ENCODE peak calls at places on chromosomes 1 and 21, in four cellular contexts. S is PC-3, T is IMR-90, O is A549. Z is an unnamed sample.
A peak's percentile ranks its signal among the peaks of the same experiment; 100 is the strongest.

GRCh38 chr1:202628646-202629215 is 81.5 kb downstream of the SYT2 start:
- DNase-seq in O (no peak), T (no peak), S (no peak), Z (no peak)

GRCh38 chr21:44377201-44377921 is 23.9 kb downstream of the TRPM2 start:
- DNase-seq in S (no peak), T (no peak), O (no peak), Z (no peak)

GRCh38 chr1:50295553-50295952 is 127.7 kb downstream of the DMRTA2 start:
- DNase-seq in O (no peak), S (no peak), T (no peak), Z (no peak)

GRCh38 chr1:183374825-183375224 is 43.4 kb downstream of the NMNAT2 start:
- DNase-seq in O (no peak), S (peak; percentile 48), T (no peak), Z (peak; percentile 45)

GRCh38 chr1:51957618-51958017 is 32.9 kb downstream of the RAB3B start:
- DNase-seq in S (no peak), O (no peak), T (no peak), Z (no peak)

GRCh38 chr1:206047271-206047670 is 5.7 kb upstream of the RHEX start:
- DNase-seq in S (no peak), T (no peak), O (no peak), Z (no peak)

GRCh38 chr1:63829349-63830327 is 55.8 kb downstream of the ROR1 start:
- DNase-seq in T (no peak), O (no peak), S (no peak), Z (no peak)

GRCh38 chr1:239879321-239880170 is 212.1 kb upstream of the FMN2 start:
- DNase-seq in O (no peak), T (no peak), S (peak; percentile 90), Z (no peak)

GRCh38 chr1:210905944-210906453 is 227.9 kb downstream of the KCNH1 start:
- DNase-seq in S (no peak), T (no peak), O (no peak), Z (no peak)

GRCh38 chr1:154352581-154353459 is 27.5 kb downstream of the ATP8B2 start:
- DNase-seq in O (no peak), S (peak; percentile 37), T (peak; percentile 31), Z (peak; percentile 47)

GRCh38 chr1:230087034-230087721 is 20.1 kb downstream of the GALNT2 start:
- DNase-seq in T (no peak), S (no peak), O (no peak), Z (no peak)

GRCh38 chr1:16013220-16013907 is 4.5 kb downstream of the HSPB7 start:
- DNase-seq in T (peak; percentile 70), S (peak; percentile 36), O (peak; percentile 34), Z (no peak)

GRCh38 chr1:9391620-9392019 is 98.9 kb downstream of the SPSB1 start:
- DNase-seq in O (no peak), T (no peak), S (no peak), Z (no peak)

GRCh38 chr1:85799734-85800133 is 91.5 kb upstream of the ZNHIT6 start:
- DNase-seq in S (no peak), O (no peak), T (no peak), Z (no peak)

GRCh38 chr1:90707363-90707710 is 9.8 kb downstream of the BARHL2 start:
- DNase-seq in S (peak; percentile 49), T (peak; percentile 15), O (peak; percentile 40), Z (peak; percentile 78)

GRCh38 chr1:168301664-168302320 is 21.1 kb downstream of the TBX19 start:
- DNase-seq in S (peak; percentile 99), T (peak; percentile 61), O (peak; percentile 77), Z (peak; percentile 94)

GRCh38 chr1:70910013-70910412 is 137.6 kb downstream of the PTGER3 start:
- DNase-seq in O (no peak), T (no peak), S (no peak), Z (no peak)

GRCh38 chr21:45998276-45998701 is 16.7 kb downstream of the COL6A1 start:
- DNase-seq in O (no peak), S (no peak), T (no peak), Z (no peak)

GRCh38 chr1:201774224-201774982 is 54.6 kb upstream of the IPO9 start:
- DNase-seq in O (no peak), T (peak; percentile 89), S (no peak), Z (no peak)

GRCh38 chr1:167441222-167441621 is 77.1 kb downstream of the CD247 start:
- DNase-seq in S (peak; percentile 21), T (no peak), O (no peak), Z (no peak)

GRCh38 chr1:174324939-174325338 is 122.8 kb upstream of the GPR52 start:
- DNase-seq in S (no peak), T (no peak), O (no peak), Z (no peak)

GRCh38 chr1:56540467-56540866 is 38.9 kb downstream of the PLPP3 start:
- DNase-seq in O (no peak), T (no peak), S (peak; percentile 24), Z (no peak)

GRCh38 chr1:86435327-86435726 is 11.4 kb downstream of the CLCA2 start:
- DNase-seq in O (no peak), T (no peak), S (no peak), Z (no peak)

GRCh38 chr21:25557170-25557569 is 50.1 kb downstream of the MRPL39 start:
- DNase-seq in O (no peak), T (peak; percentile 56), S (peak; percentile 51), Z (no peak)

GRCh38 chr1:202320081-202320405 is 21.7 kb downstream of the UBE2T start:
- DNase-seq in O (no peak), T (no peak), S (no peak), Z (no peak)

GRCh38 chr1:119159096-119159495 is 18.6 kb upstream of the WARS2 start:
- DNase-seq in O (no peak), S (no peak), T (peak; percentile 81), Z (no peak)

GRCh38 chr1:236342403-236343245 is 51.5 kb upstream of the EDARADD start:
- DNase-seq in S (no peak), T (no peak), O (no peak), Z (no peak)

GRCh38 chr1:28646040-28646439 is 2.4 kb upstream of the RNU11 start:
- DNase-seq in T (peak; percentile 82), S (no peak), O (no peak), Z (peak; percentile 60)

DNA sequence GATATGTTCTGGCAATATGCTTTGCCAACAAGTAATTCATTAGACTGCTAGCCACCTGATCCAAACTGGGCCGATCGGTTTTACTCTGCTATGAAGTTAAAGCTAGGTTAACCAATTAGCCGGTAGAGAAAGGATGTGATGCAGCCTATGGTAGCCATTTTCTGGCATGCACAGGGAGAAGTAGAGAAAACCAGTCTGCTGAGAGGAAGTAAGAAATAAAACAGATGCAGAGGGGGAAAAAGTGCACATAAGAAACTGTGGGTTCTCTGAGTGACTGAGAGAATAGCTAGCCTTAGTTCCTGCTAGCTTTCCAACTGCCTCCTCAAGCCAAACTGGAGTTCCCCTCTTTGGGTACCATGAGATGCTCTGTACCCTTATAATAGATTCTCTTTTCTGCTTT is 52.8 kb downstream of the ARID4B start:
- DNase-seq in O (no peak), T (no peak), S (no peak), Z (no peak)
- H3K27ac ChIP-seq in O (no peak overlapping the region), T (no peak overlapping the region), S (no peak overlapping the region), Z (no peak overlapping the region)

DNA sequence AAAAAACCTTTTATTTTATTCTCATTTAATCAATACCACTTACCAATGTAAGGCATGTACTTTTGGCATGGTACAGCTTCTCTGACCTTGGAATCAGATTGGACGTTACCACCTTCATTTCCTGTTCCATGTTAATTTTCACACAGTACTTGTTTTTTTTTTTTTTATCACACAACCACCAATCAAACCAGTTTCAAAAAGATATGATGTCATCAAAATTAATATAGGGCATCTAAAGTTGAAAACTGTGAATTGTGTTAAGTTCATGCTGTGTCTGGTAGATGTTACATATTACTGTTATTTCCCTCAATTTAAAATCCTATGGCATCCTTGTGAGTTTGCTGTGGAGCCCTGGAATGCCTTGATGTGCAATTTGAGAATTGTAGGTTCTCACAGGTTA is 85.1 kb downstream of the NPHS2 start:
- DNase-seq in T (no peak), O (no peak), S (no peak), Z (no peak)
- H3K4me1 ChIP-seq in T (no peaks in the 10 kb centered on the region), O (no peaks in the 10 kb centered on the region), S (no peaks in the 10 kb centered on the region), Z (no peaks in the 10 kb centered on the region)

DNA sequence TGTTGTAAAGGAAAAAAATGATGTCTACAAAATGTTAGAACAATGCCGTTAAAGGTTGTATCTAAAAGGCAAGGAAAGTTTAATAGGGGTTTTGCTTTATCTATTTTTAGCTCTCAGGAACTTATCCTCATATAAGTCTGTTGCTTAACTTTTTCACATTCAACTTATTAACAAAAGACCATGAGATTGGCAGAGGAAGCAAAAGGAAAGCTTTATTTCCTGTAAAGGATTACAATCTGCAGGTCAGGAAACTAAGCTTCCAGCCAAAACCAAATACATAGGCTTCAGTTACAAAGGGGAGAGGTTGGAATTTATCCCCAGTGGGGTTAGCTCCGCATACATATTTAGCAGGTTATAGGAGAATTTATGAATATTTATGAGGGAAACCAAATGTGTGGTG is 58.7 kb upstream of the KIAA1614 start:
- DNase-seq in O (no peak), T (no peak), S (no peak), Z (no peak)
- H3K27ac ChIP-seq in O (no peak overlapping the region), T (no peak overlapping the region), S (no peak overlapping the region), Z (peak overlapping the region; percentile 27)

GRCh38 chr1:17597651-17598050 is 58.2 kb downstream of the ARHGEF10L start:
- DNase-seq in O (no peak), S (no peak), T (no peak), Z (peak; percentile 25)

GRCh38 chr1:17598251-17598650 is 58.8 kb downstream of the ARHGEF10L start:
- DNase-seq in T (no peak), O (no peak), S (no peak), Z (peak; percentile 79)

GRCh38 chr1:17601643-17602382 is 62.3 kb downstream of the ARHGEF10L start:
- DNase-seq in S (no peak), O (no peak), T (no peak), Z (no peak)

GRCh38 chr1:17599301-17600300 is 60.1 kb downstream of the ARHGEF10L start:
- DNase-seq in T (no peak), O (no peak), S (no peak), Z (no peak)

DNA sequence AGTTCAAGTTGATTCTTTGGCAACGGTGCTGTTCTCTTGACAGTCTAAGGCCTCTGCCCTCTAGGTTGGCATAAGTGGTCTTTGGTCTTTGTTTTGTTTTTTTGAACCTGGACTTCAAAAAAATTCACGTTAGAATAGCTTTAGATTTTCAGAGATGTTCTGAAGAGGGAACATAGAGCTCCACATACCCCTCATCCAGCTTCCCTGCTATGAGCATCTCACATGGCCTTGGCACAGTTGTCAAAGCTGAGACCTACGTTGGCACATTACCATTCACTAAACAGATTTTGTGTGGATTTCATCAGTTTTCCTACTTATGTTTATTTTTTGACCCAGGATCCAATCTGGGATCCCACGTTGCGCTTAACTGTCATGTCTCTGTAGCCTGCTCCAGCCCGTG is 60.8 kb downstream of the ARHGEF10L start:
- DNase-seq in T (no peak), S (no peak), O (no peak), Z (no peak)
- H3K4me1 ChIP-seq in T (no peaks in the 10 kb centered on the region), S (no peaks in the 10 kb centered on the region), O (no peaks in the 10 kb centered on the region), Z (peaks cover 10% of the 10 kb centered on the region)

GRCh38 chr1:170214980-170215910 is 69.5 kb downstream of the NTMT2 start:
- DNase-seq in O (no peak), T (no peak), S (no peak), Z (no peak)
- H3K27ac ChIP-seq in O (no peak overlapping the region), T (no peak overlapping the region), S (no peak overlapping the region), Z (no peak overlapping the region)

GRCh38 chr1:225445644-225446297 is 17.9 kb upstream of the LBR start:
- DNase-seq in T (no peak), O (no peak), S (peak; percentile 71), Z (peak; percentile 12)

GRCh38 chr1:225440380-225440957 is 12.6 kb upstream of the LBR start:
- DNase-seq in S (no peak), O (no peak), T (no peak), Z (no peak)

GRCh38 chr1:225441314-225442119 is 13.7 kb upstream of the LBR start:
- DNase-seq in O (no peak), S (no peak), T (no peak), Z (no peak)

GRCh38 chr1:225446298-225446941 is 18.6 kb upstream of the LBR start:
- DNase-seq in S (no peak), T (no peak), O (no peak), Z (no peak)

GRCh38 chr1:225442156-225442555 is 14.3 kb upstream of the LBR start:
- DNase-seq in T (no peak), O (no peak), S (no peak), Z (no peak)
- H3K4me1 ChIP-seq in T (peaks cover 4% of the 10 kb centered on the region), O (peaks cover 37% of the 10 kb centered on the region), S (peaks cover 21% of the 10 kb centered on the region), Z (peaks cover 15% of the 10 kb centered on the region)